ENCODE peak calls at places on chromosomes 1 and 21, in four cellular contexts. G is pancreas, J is stomach, Z is HCT116. E is an unnamed sample.

GRCh38 chr1:160207751-160208150 is 2.6 kb downstream of the PEA15 start:
- DNase-seq in J (no peak), G (no peak), Z (no peak), E (no peak)

GRCh38 chr1:59438058-59438560 is 141.2 kb downstream of the FGGY start:
- DNase-seq in J (no peak), Z (no peak), G (no peak), E (no peak)

GRCh38 chr1:15849775-15850449 is 2.4 kb downstream of the SPEN start:
- DNase-seq in G (no peak), J (peak; percentile 29), Z (peak; percentile 35), E (peak; percentile 73)

GRCh38 chr1:151721788-151722510 is 627 bp downstream of the RIIAD1 start:
- DNase-seq in Z (no peak), J (no peak), G (no peak), E (no peak)

GRCh38 chr1:44604167-44604955 is 69.9 kb downstream of the TMEM53 start:
- DNase-seq in J (no peak), G (no peak), Z (no peak), E (no peak)

GRCh38 chr1:85584923-85585322 is 4.4 kb downstream of the CCN1 start:
- DNase-seq in J (no peak), Z (no peak), G (no peak), E (no peak)

GRCh38 chr1:52651904-52652303 is 18.9 kb downstream of the SHISAL2A start:
- DNase-seq in G (peak; percentile 57), J (no peak), Z (no peak), E (no peak)

GRCh38 chr1:155121249-155121648 is 6.4 kb upstream of the EFNA1 start:
- DNase-seq in G (no peak), J (no peak), Z (no peak), E (no peak)

GRCh38 chr1:6185635-6186382 is 5.7 kb upstream of the CHD5 start:
- DNase-seq in Z (no peak), G (no peak), J (no peak), E (no peak)

GRCh38 chr1:237171564-237172485 is 129.8 kb downstream of the RYR2 start:
- DNase-seq in J (no peak), Z (no peak), G (no peak), E (no peak)

GRCh38 chr1:117208580-117208979 is 2.1 kb downstream of the VTCN1 start:
- DNase-seq in G (no peak), Z (no peak), J (no peak), E (no peak)

GRCh38 chr1:107254306-107254705 is 113.5 kb downstream of the NTNG1 start:
- DNase-seq in J (no peak), G (no peak), Z (no peak), E (no peak)

GRCh38 chr1:232477728-232478127 is 152.2 kb downstream of the SIPA1L2 start:
- DNase-seq in J (no peak), Z (peak; percentile 77), G (no peak), E (no peak)

GRCh38 chr1:16612332-16613172 is 812 bp downstream of the NBPF1 start:
- DNase-seq in G (peak; percentile 91), J (peak; percentile 67), Z (no peak), E (peak; percentile 96)

GRCh38 chr1:204979306-204979705 is 63.7 kb upstream of the CNTN2 start:
- DNase-seq in Z (no peak), J (no peak), G (no peak), E (no peak)

GRCh38 chr21:42798106-42798505 is 81.2 kb downstream of the WDR4 start:
- DNase-seq in G (no peak), J (no peak), Z (no peak), E (no peak)

GRCh38 chr1:200336901-200337391 is 72.9 kb downstream of the ZNF281 start:
- DNase-seq in Z (no peak), G (no peak), J (no peak), E (no peak)

GRCh38 chr1:24186031-24186710 is 918 bp downstream of the IFNLR1 start:
- DNase-seq in J (no peak), G (no peak), Z (no peak), E (no peak)

GRCh38 chr1:174160109-174160473 is 771 bp downstream of the RABGAP1L start:
- DNase-seq in J (peak; percentile 66), G (peak; percentile 78), Z (no peak), E (peak; percentile 73)

GRCh38 chr1:35883681-35884155 is 709 bp downstream of the AGO1 start:
- DNase-seq in Z (no peak), G (peak; percentile 84), J (peak; percentile 54), E (peak; percentile 75)

GRCh38 chr1:219806642-219807041 is 121.7 kb downstream of the SLC30A10 start:
- DNase-seq in G (no peak), J (no peak), Z (no peak), E (no peak)

GRCh38 chr1:205495237-205495823 is 9.1 kb upstream of the CDK18 start:
- DNase-seq in J (peak; percentile 73), G (no peak), Z (no peak), E (no peak)

GRCh38 chr21:31612889-31613785 is 46.4 kb upstream of the SOD1 start:
- DNase-seq in G (no peak), J (no peak), Z (no peak), E (no peak)

GRCh38 chr1:204573563-204573925 is 57.3 kb downstream of the MDM4 start:
- DNase-seq in J (no peak), Z (no peak), G (no peak), E (peak; percentile 0)

GRCh38 chr1:158666037-158666436 is 20.5 kb downstream of the SPTA1 start:
- DNase-seq in G (no peak), J (no peak), Z (no peak), E (no peak)

GRCh38 chr1:82838066-82838465 is 1037.3 kb downstream of the ADGRL2 start:
- DNase-seq in G (no peak), J (no peak), Z (no peak), E (no peak)

GRCh38 chr1:54287176-54287650 is 87.2 kb downstream of the MRPL37 start:
- DNase-seq in J (peak; percentile 83), G (peak; percentile 85), Z (no peak), E (peak; percentile 93)

GRCh38 chr1:230282157-230282556 is 144.0 kb downstream of the PGBD5 start:
- DNase-seq in J (peak; percentile 40), Z (no peak), G (no peak), E (peak; percentile 37)

GRCh38 chr1:163436133-163436532 is 114.4 kb downstream of the NUF2 start:
- DNase-seq in J (no peak), Z (no peak), G (no peak), E (peak; percentile 69)

GRCh38 chr1:11198851-11199628 is 9.9 kb downstream of the ANGPTL7 start:
- DNase-seq in J (no peak), Z (no peak), G (no peak), E (no peak)

GRCh38 chr1:4528590-4528989 is 125.8 kb upstream of the AJAP1 start:
- DNase-seq in Z (no peak), J (no peak), G (no peak), E (no peak)

GRCh38 chr1:64309468-64309867 is 106.0 kb downstream of the UBE2U start:
- DNase-seq in G (no peak), J (no peak), Z (no peak), E (no peak)

DNA sequence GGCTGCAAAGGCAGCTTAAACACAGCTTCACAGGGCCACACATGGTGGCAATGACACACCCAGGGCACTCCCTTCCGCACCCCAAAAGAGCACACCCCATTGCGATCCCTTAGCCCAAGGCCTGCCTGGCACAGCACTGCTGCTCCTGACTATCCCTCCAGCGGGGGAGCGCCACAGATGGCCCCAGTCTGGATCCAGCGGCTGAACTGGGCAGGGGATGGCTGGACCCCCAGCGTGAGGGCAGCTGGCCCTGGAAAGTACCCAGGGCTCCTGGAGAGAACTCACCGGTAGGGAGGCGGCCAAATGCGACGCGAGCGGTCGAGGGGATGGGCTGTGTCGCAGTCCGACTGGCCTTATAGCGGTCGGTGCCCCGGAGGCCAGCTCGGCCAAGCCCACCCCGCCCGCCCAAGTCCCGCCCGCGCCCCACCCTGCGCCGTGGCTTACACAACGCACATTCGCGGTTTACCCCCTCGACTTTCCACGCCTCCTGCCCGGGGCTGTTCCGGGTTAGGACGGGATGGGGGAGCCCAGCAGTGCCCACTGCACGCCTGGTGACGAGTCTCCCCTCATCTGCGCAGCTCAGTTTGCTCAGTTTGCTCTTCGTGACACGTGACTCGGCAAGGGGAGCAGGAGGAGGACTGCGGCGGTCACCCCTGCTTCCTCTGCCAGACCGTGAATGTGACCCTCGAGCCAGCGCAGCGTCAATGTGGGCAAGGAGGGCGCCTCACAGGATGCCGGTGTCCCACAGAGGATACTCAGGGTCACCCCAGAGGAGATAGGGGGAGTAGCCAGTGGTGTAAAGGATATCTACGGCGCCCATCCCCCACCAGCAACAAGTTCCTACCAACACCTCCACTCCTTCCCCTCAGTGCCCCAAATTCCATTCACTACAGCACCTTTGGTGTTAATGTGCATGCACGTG is at the start of gene S100A6:
- DNase-seq in G (no peak), Z (peak; percentile 72), J (peak; percentile 81), E (peak; percentile 97)
- H3K4me1 ChIP-seq in G (no peaks in the 10 kb centered on the region), Z (peaks cover 87% of the 10 kb centered on the region), J (peaks cover 58% of the 10 kb centered on the region), E (peaks cover 37% of the 10 kb centered on the region)

GRCh38 chr1:45894921-45895320 is 91.5 kb downstream of the MAST2 start:
- DNase-seq in J (no peak), G (no peak), Z (no peak), E (no peak)
- TF ChIP-seq CTCF in J (no peak), G (no peak), Z (no peak), E (no peak)

GRCh38 chr21:36545776-36546511 is 66.0 kb upstream of the CLDN14 start:
- DNase-seq in J (no peak), Z (no peak), G (no peak), E (no peak)
- H3K27me3 ChIP-seq in J (peaks cover 52% of the 10 kb centered on the region), Z (peaks cover 42% of the 10 kb centered on the region), G (no peaks in the 10 kb centered on the region), E (peaks cover 2% of the 10 kb centered on the region)

GRCh38 chr1:58003059-58003458 is 543.5 kb downstream of the OMA1 start:
- DNase-seq in Z (no peak), G (no peak), J (no peak), E (no peak)

GRCh38 chr1:58005212-58005611 is 541.3 kb downstream of the OMA1 start:
- DNase-seq in Z (no peak), J (no peak), G (no peak), E (no peak)

GRCh38 chr1:58011978-58012377 is 534.5 kb downstream of the OMA1 start:
- DNase-seq in J (no peak), Z (no peak), G (no peak), E (no peak)

GRCh38 chr1:58000821-58001220 is 545.7 kb downstream of the OMA1 start:
- DNase-seq in G (no peak), J (no peak), Z (no peak), E (no peak)

DNA sequence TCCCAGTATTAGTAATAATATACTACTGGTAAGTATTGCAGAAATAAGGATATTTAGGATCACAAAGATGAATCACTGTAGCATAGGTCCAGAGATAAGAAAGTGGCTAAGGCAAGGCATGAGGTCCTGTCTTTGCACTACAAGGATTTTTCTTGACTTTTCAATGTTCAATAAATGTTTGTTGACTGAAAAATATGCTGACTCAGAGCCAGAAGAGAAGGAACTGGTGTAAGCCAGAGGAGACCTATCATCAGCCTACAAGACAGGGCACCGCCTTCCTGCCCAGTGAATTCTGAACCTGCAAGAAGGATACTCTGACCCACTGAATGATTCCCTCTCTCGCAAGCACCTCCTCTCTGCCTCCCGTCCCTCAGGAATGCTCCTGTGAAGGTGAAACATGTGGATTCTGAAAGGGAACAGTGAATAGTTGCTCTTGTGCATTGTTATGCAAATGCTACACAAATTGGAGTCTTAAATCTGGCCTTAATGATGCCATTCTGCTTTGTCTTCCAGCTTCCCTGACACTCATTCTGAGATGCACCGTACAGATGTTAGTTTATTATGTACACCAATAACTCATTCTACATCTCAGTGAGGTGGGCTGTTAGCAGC is 540.0 kb downstream of the OMA1 start:
- DNase-seq in J (no peak), Z (no peak), G (no peak), E (no peak)
- H3K4me1 ChIP-seq in J (no peaks in the 10 kb centered on the region), Z (no peaks in the 10 kb centered on the region), G (no peaks in the 10 kb centered on the region), E (no peaks in the 10 kb centered on the region)

GRCh38 chr1:29416267-29416666 is 179.9 kb downstream of the PTPRU start:
- DNase-seq in G (no peak), Z (no peak), J (no peak), E (no peak)
- TF ChIP-seq CTCF in G (no peak), Z (peak; percentile 38), J (no peak), E (no peak)

GRCh38 chr21:45450741-45451740 is 46.1 kb downstream of the COL18A1 start:
- DNase-seq in G (peak; percentile 52), J (no peak), Z (no peak), E (no peak)
- H3K27me3 ChIP-seq in G (no peaks in the 10 kb centered on the region), J (peaks cover 27% of the 10 kb centered on the region), Z (no peaks in the 10 kb centered on the region), E (no peaks in the 10 kb centered on the region)